ENCODE peak calls at places on chromosomes 6 and 20, in ten cellular contexts. M is brain microvascular endothelial cell, H is mucosa of descending colon, I is spleen, T is PC-3, F is mammary epithelial cell, Q is fibroblast of lung, D is AG10803, U is GM23338, S is fibroblast of mammary gland. X is an unnamed sample.
A peak's percentile ranks its signal among the peaks of the same experiment; 100 is the strongest.

GRCh38 chr6:38482466-38482865 is 157.3 kb downstream of the BTBD9 start:
- DNase-seq in I (no peak), D (peak; percentile 21), S (no peak), H (no peak), T (no peak), M (peak; percentile 14), Q (peak; percentile 15), F (no peak), U (no peak), X (no peak)

GRCh38 chr20:50514750-50515149 is 4.6 kb downstream of the PTPN1 start:
- DNase-seq in S (no peak), M (no peak), T (no peak), H (no peak), F (no peak), Q (no peak), U (no peak), D (no peak), I (no peak), X (no peak)

GRCh38 chr6:27495386-27496135 is 22.7 kb upstream of the ZNF184 start:
- DNase-seq in U (peak; percentile 91), Q (peak; percentile 85), M (peak; percentile 92), T (peak; percentile 41), F (peak; percentile 93), I (no peak), H (no peak), S (peak; percentile 90), D (peak; percentile 86), X (peak; percentile 83)

GRCh38 chr20:38458314-38458713 is 14.3 kb upstream of the RALGAPB start:
- DNase-seq in M (no peak), H (no peak), T (no peak), S (no peak), F (no peak), D (no peak), U (no peak), I (no peak), Q (no peak), X (no peak)

GRCh38 chr6:6005467-6006427 is 978 bp downstream of the NRN1 start:
- DNase-seq in F (no peak), H (no peak), D (no peak), Q (no peak), M (no peak), T (no peak), I (no peak), U (peak; percentile 54), S (peak; percentile 6), X (no peak)

GRCh38 chr6:106757722-106758467 is 128.5 kb downstream of the QRSL1 start:
- DNase-seq in S (no peak), I (no peak), Q (no peak), T (no peak), H (no peak), F (no peak), D (no peak), U (no peak), M (no peak), X (no peak)

GRCh38 chr6:29602564-29603361 is 17.8 kb downstream of the OR2H2 start:
- DNase-seq in I (no peak), U (peak; percentile 90), T (peak; percentile 23), D (no peak), M (peak; percentile 20), Q (peak; percentile 16), S (no peak), F (no peak), H (no peak), X (peak; percentile 28)

GRCh38 chr20:58144071-58144470 is 84.4 kb downstream of the ANKRD60 start:
- DNase-seq in S (no peak), M (no peak), U (no peak), T (no peak), I (no peak), Q (no peak), F (no peak), H (no peak), D (no peak), X (no peak)

GRCh38 chr6:87822011-87822410 is 120.0 kb upstream of the AKIRIN2 start:
- DNase-seq in U (no peak), D (no peak), S (no peak), T (no peak), I (no peak), M (peak; percentile 13), F (no peak), H (no peak), Q (no peak), X (no peak)

GRCh38 chr6:163347021-163347446 is 67.5 kb upstream of the QKI start:
- DNase-seq in D (no peak), H (no peak), S (no peak), U (no peak), Q (peak; percentile 11), T (peak; percentile 67), M (peak; percentile 39), F (no peak), I (no peak), X (no peak)

GRCh38 chr6:8238772-8239683 is 136.7 kb upstream of the EEF1E1 start:
- DNase-seq in H (no peak), U (peak; percentile 57), I (no peak), D (no peak), T (no peak), Q (no peak), S (no peak), F (no peak), M (no peak), X (no peak)

GRCh38 chr6:10396775-10397174 is 18.1 kb downstream of the TFAP2A start:
- DNase-seq in D (no peak), M (no peak), T (no peak), U (no peak), I (no peak), S (no peak), F (no peak), Q (no peak), H (no peak), X (no peak)

GRCh38 chr20:25296094-25297093 is 48.5 kb downstream of the PYGB start:
- DNase-seq in T (peak; percentile 61), F (no peak), Q (peak; percentile 49), H (no peak), S (peak; percentile 57), D (peak; percentile 51), I (peak; percentile 79), M (no peak), U (peak; percentile 47), X (no peak)

GRCh38 chr20:39164642-39165041 is 202.5 kb downstream of the DHX35 start:
- DNase-seq in T (no peak), U (no peak), S (no peak), F (no peak), M (no peak), D (no peak), I (no peak), Q (no peak), H (no peak), X (no peak)

GRCh38 chr20:36030143-36030542 is 61.8 kb downstream of the CNBD2 start:
- DNase-seq in U (no peak), D (no peak), S (peak; percentile 17), T (no peak), F (no peak), M (no peak), H (no peak), I (no peak), Q (peak; percentile 76), X (peak; percentile 58)

DNA sequence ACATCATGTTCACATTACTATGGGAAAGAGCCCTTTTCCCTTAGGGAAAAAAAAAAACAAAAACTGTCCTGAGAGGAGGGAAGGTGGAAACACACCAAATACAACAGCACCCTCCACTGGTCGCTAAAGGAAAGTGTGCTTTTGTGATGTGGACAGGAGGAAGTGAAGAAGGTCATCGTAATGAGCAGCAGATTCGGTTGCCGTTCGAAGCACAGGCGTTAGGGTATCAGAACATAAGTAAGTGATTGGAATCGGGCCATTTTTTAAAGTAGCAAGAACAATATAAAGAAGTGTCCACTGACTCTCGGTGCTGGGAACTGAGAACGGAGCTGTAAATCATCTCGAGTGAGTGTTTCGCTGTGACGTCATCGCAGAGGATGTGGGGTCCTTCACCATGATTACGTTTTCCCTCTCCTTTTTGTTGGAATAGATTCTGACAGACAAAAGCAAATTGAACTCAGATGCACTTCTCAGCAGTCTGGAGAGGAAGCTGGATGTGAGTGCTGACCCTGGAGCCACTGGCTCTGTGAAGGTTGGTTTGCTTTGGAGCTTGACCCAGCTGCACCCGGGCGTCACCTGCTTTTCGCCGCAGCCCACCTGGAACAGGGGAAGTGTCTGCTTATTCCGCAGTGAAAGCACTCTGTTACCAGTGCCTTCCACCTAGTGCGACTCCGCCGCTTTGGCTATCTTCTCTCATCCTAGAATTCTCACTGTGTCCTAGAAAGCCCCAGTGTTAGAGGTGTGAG is 203.6 kb upstream of the GMDS start:
- DNase-seq in Q (peak; percentile 88), M (peak; percentile 63), I (no peak), F (peak; percentile 64), U (peak; percentile 85), H (no peak), D (peak; percentile 84), T (peak; percentile 85), S (peak; percentile 89), X (peak; percentile 83)
- TF ChIP-seq CTCF in Q (peak; percentile 75), M (peak; percentile 81), I (peak; percentile 68), F (peak; percentile 83), U (peak; percentile 98), H (peak; percentile 51), D (peak; percentile 91), T (peak; percentile 89), S (peak; percentile 91), X (peak; percentile 77)

DNA sequence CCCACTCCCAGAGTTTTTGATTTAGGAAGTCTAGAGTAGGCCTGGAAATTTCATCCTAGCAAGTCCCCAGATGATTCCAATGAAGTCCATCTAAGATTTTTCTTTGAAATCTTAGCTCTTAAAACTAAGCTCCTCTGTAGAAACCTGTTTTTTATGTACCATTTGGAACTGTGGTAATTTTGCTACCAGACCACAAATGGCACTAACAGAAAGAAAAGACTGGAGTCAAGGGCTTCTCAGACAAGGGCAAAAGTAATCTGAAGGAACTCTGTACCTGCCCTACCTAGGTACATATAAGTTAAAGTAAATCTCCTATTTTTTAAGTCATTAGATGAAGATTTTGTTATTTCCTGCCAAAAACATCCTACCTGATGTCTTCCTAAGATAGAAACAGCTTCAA is 155.0 kb upstream of the HTR1E start:
- DNase-seq in S (no peak), U (peak; percentile 23), T (no peak), M (no peak), Q (no peak), F (no peak), H (no peak), D (no peak), I (no peak), X (no peak)
- H3K4me3 ChIP-seq in S (no peak overlapping the region), U (no peak overlapping the region), T (no peak overlapping the region), M (no peak overlapping the region), Q (no peak overlapping the region), F (no peak overlapping the region), H (no peak overlapping the region), D (no peak overlapping the region), I (no peak overlapping the region), X (no peak overlapping the region)

DNA sequence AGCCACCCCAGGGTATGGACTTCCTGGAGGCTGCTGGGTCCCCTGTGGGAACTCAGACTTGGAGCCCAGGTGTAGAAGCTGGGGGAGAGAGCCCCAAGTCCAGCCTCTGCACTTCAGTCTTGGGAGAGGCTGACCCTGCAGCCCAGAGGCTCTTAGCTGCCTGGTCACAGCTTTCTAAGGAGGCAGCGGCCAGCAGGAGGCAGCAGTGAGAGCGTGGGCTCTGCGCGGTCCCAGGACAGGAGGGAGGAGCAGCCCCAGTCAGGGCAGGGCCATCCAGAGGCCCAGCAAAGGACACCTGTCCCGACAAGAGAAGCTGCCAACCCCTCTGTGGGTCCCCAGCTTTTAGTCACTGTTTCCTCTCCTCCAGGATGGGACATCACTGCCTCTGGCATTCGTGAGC is 9.4 kb downstream of the TREML2 start:
- DNase-seq in U (peak; percentile 85), Q (no peak), S (peak; percentile 20), H (no peak), I (peak; percentile 85), T (peak; percentile 44), M (no peak), F (no peak), D (no peak), X (peak; percentile 41)
- TF ChIP-seq CTCF in U (peak; percentile 92), Q (peak; percentile 22), S (peak; percentile 46), H (peak; percentile 38), I (peak; percentile 37), T (peak; percentile 57), M (peak; percentile 62), F (peak; percentile 40), D (peak; percentile 28), X (peak; percentile 56)

GRCh38 chr6:12605888-12606345 is 110.7 kb upstream of the PHACTR1 start:
- DNase-seq in Q (peak; percentile 65), D (peak; percentile 74), M (peak; percentile 63), U (peak; percentile 92), H (no peak), S (peak; percentile 71), T (peak; percentile 82), I (no peak), F (peak; percentile 61), X (peak; percentile 81)
- H3K4me3 ChIP-seq in Q (no peak overlapping the region), D (no peak overlapping the region), M (no peak overlapping the region), U (no peak overlapping the region), H (no peak overlapping the region), S (no peak overlapping the region), T (no peak overlapping the region), I (no peak overlapping the region), F (no peak overlapping the region), X (no peak overlapping the region)